ENCODE peak calls at places on chromosomes 16 and 17, in seven cellular contexts. P is amniotic stem cell; H is stimulated activated CD8-positive, alpha-beta memory T cell treated with anti-CD3 and anti-CD28 coated beads, Interleukin-15, amount 100 ng/mL, for 48 hours; N is HCEC 1CT; A is lung microvascular endothelial cell; Q is HS-27A; L is AG04450. W is an unnamed sample.

GRCh38 chr17:49994085-49995054 is 654 bp downstream of the DLX3 start:
- DNase-seq in P (no peak), H (no peak), N (no peak), A (no peak), Q (no peak), L (no peak), W (no peak)

GRCh38 chr17:17347234-17347955 is 44.2 kb downstream of the NT5M start:
- DNase-seq in P (no peak), H (no peak), N (no peak), A (no peak), Q (no peak), L (no peak), W (no peak)

GRCh38 chr17:72517413-72518237 is 396.8 kb downstream of the SOX9 start:
- DNase-seq in P (no peak), H (no peak), N (no peak), A (no peak), Q (no peak), L (no peak), W (no peak)

GRCh38 chr17:2043785-2044184 is 2.0 kb downstream of the OVCA2 start:
- DNase-seq in P (peak; percentile 48), H (no peak), N (peak; percentile 80), A (no peak), Q (no peak), L (no peak), W (no peak)

GRCh38 chr17:17063546-17064122 is 21.4 kb downstream of the MPRIP start:
- DNase-seq in P (no peak), H (no peak), N (no peak), A (no peak), Q (no peak), L (no peak), W (no peak)

GRCh38 chr16:11914210-11914758 is 1.5 kb downstream of the GSPT1 start:
- DNase-seq in P (no peak), H (no peak), N (no peak), A (peak; percentile 15), Q (no peak), L (no peak), W (no peak)

GRCh38 chr17:47276868-47277267 is 23.2 kb downstream of the ITGB3 start:
- DNase-seq in P (peak; percentile 68), H (no peak), N (peak; percentile 57), A (peak; percentile 81), Q (peak; percentile 54), L (no peak), W (no peak)

GRCh38 chr16:19168173-19169080 is at the start of gene SYT17:
- DNase-seq in P (no peak), H (no peak), N (no peak), A (no peak), Q (no peak), L (no peak), W (no peak)

GRCh38 chr16:51565149-51565548 is 414.1 kb upstream of the SALL1 start:
- DNase-seq in P (no peak), H (no peak), N (no peak), A (no peak), Q (no peak), L (no peak), W (no peak)